ENCODE peak calls at places on chromosomes 11 and 22, in five cellular contexts. P is SK-N-SH, I is GM12892, M is HepG2, B is GM12878. A is an unnamed sample.
A peak's percentile ranks its signal among the peaks of the same experiment; 100 is the strongest.

GRCh38 chr22:42180349-42180842 is 49.8 kb upstream of the CYP2D6 start:
- DNase-seq in P (no peak), B (no peak), I (no peak), M (no peak), A (no peak)

GRCh38 chr11:32821517-32821916 is 8.2 kb upstream of the PRRG4 start:
- DNase-seq in B (no peak), P (no peak), M (no peak), I (no peak), A (no peak)

GRCh38 chr22:46568102-46568809 is 30.8 kb upstream of the CELSR1 start:
- DNase-seq in P (no peak), M (no peak), I (no peak), B (no peak), A (no peak)

GRCh38 chr11:2797181-2797711 is 88.3 kb downstream of the CDKN1C start:
- DNase-seq in M (no peak), I (no peak), P (no peak), B (no peak), A (no peak)

GRCh38 chr11:12871788-12872321 is 137.3 kb upstream of the RASSF10 start:
- DNase-seq in M (no peak), P (no peak), B (no peak), I (no peak), A (no peak)

GRCh38 chr11:57427692-57428082 is 766 bp upstream of the SLC43A3 start:
- DNase-seq in B (no peak), I (no peak), P (no peak), M (no peak), A (no peak)

GRCh38 chr22:37179622-37180420 is 8.2 kb downstream of the C1QTNF6 start:
- DNase-seq in B (no peak), I (no peak), P (no peak), M (no peak), A (no peak)

GRCh38 chr11:91926967-91927366 is 297.7 kb upstream of the FAT3 start:
- DNase-seq in P (no peak), M (no peak), I (no peak), B (no peak), A (no peak)

GRCh38 chr11:115715371-115715770 is 211.2 kb upstream of the CADM1 start:
- DNase-seq in M (no peak), P (no peak), B (no peak), I (no peak), A (no peak)

GRCh38 chr22:28299760-28300159 is 379.9 kb downstream of the TTC28 start:
- DNase-seq in I (no peak), M (no peak), P (no peak), B (no peak), A (no peak)

GRCh38 chr11:126387856-126388255 is 32.4 kb downstream of the ST3GAL4 start:
- DNase-seq in B (no peak), P (no peak), M (no peak), I (no peak), A (no peak)

GRCh38 chr22:37604875-37605274 is 3.8 kb upstream of the GGA1 start:
- DNase-seq in M (no peak), B (no peak), P (no peak), I (no peak), A (no peak)

GRCh38 chr11:108620958-108621772 is 27.6 kb upstream of the EXPH5 start:
- DNase-seq in B (peak; percentile 86), P (no peak), M (no peak), I (no peak), A (no peak)

GRCh38 chr11:13042873-13043338 is 33.8 kb downstream of the RASSF10 start:
- DNase-seq in M (peak; percentile 71), P (no peak), I (no peak), B (no peak), A (no peak)

GRCh38 chr11:94934362-94934761 is 39.0 kb downstream of the CWC15 start:
- DNase-seq in M (no peak), I (no peak), B (no peak), P (peak; percentile 51), A (no peak)

GRCh38 chr11:128772814-128773213 is 78.9 kb downstream of the FLI1 start:
- DNase-seq in B (no peak), P (no peak), I (no peak), M (no peak), A (no peak)

GRCh38 chr22:31747441-31747840 is 2.5 kb downstream of the PRR14L start:
- DNase-seq in I (no peak), M (no peak), P (no peak), B (no peak), A (no peak)

GRCh38 chr22:27512283-27512761 is 289.2 kb downstream of the MN1 start:
- DNase-seq in P (no peak), B (no peak), I (no peak), M (no peak), A (no peak)

GRCh38 chr22:49959782-49960158 is 802 bp upstream of the PIM3 start:
- DNase-seq in B (no peak), M (peak; percentile 74), P (peak; percentile 80), I (no peak), A (no peak)

GRCh38 chr11:73198677-73199076 is 19.4 kb upstream of the P2RY2 start:
- DNase-seq in B (no peak), P (no peak), M (peak; percentile 62), I (no peak), A (no peak)
- TF ChIP-seq POLR2AphosphoS5 in B (no peak), P (no peak), M (no peak), I (no peak), A (no peak)

GRCh38 chr11:73048446-73048845 is 93.7 kb downstream of the FCHSD2 start:
- DNase-seq in I (no peak), P (no peak), B (no peak), M (no peak), A (no peak)

GRCh38 chr11:73047773-73048371 is 94.2 kb downstream of the FCHSD2 start:
- DNase-seq in I (no peak), B (peak; percentile 88), P (no peak), M (no peak), A (no peak)
- TF ChIP-seq TAF1 in I (no peak), B (no peak), P (no peak), M (no peak), A (no peak)

GRCh38 chr11:86559311-86559945 is 113.0 kb downstream of the ME3 start:
- DNase-seq in M (no peak), I (no peak), B (no peak), P (no peak), A (no peak)
- TF ChIP-seq POLR2AphosphoS5 in M (no peak), I (no peak), B (no peak), P (no peak), A (no peak)

GRCh38 chr11:119481021-119481666 is 58.2 kb upstream of the THY1 start:
- DNase-seq in M (peak; percentile 99), B (peak; percentile 31), I (peak; percentile 87), P (peak; percentile 92), A (peak; percentile 92)

GRCh38 chr11:119483341-119483880 is 60.4 kb upstream of the THY1 start:
- DNase-seq in P (no peak), M (no peak), B (no peak), I (no peak), A (no peak)

GRCh38 chr11:119483881-119484371 is 61.0 kb upstream of the THY1 start:
- DNase-seq in P (no peak), B (no peak), I (no peak), M (no peak), A (no peak)

GRCh38 chr11:119481667-119482400 is 58.9 kb upstream of the THY1 start:
- DNase-seq in M (no peak), B (no peak), P (no peak), I (no peak), A (no peak)

DNA sequence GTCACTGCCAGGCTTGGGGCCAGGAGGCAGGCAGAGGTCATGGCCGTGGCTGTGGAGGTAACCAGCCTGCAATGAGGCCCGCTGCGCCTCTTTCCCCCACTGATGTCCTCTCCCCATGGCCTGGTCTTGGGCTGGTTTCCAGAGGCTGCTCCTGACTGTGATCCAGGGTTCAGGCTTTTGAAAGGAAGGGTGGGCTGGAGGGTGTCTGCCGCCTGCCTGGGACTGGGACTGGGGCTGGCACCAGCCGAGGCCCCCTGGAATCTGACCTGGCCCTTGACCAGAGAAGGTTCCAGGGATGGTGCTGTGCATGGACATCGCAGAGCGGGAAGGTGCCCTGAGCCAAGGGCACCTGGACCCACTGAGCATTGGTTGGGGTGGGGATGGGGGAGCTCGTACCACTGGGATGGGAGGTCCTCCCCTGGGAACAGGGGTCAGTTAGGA is 59.6 kb upstream of the THY1 start:
- DNase-seq in B (no peak), I (no peak), M (no peak), P (no peak), A (no peak)
- TF ChIP-seq TAF1 in B (no peak), I (no peak), M (no peak), P (no peak), A (no peak)

GRCh38 chr11:76995177-76995576 is 39.0 kb upstream of the B3GNT6 start:
- DNase-seq in B (no peak), P (no peak), I (no peak), M (no peak), A (no peak)
- TF ChIP-seq POLR2AphosphoS5 in B (no peak), P (no peak), I (no peak), M (no peak), A (no peak)

A was measured in GM12891.